ENCODE peak calls at places on chromosome 1, in eight cellular contexts. M is mesendoderm, F is NCI-H1105 treated with DMSO at 0.1 percent for 48 hours, P is Calu3, D is endothelial cell, E is Right ventricle myocardium superior, Y is MCF 10A, R is tibial nerve. N is an unnamed sample.

GRCh38 chr1:9101510-9102146 is 27.3 kb downstream of the GPR157 start:
- DNase-seq in D (peak), M (peak), P (peak), E (no peak), F (peak), Y (peak), R (no peak), N (peak)

GRCh38 chr1:33706634-33707255 is 157.1 kb upstream of the HMGB4 start:
- DNase-seq in D (no peak), P (no peak), E (no peak), F (no peak), R (no peak), Y (no peak), M (no peak), N (no peak)

GRCh38 chr1:117671781-117672501 is 66.1 kb downstream of the TENT5C start:
- DNase-seq in F (no peak), D (peak), P (no peak), M (peak), R (peak), E (peak), Y (peak), N (peak)

GRCh38 chr1:3734602-3735001 is 17.6 kb upstream of the CCDC27 start:
- DNase-seq in E (no peak), Y (no peak), F (no peak), D (no peak), P (no peak), R (no peak), M (no peak), N (no peak)

GRCh38 chr1:92168657-92169056 is 49.1 kb upstream of the C1orf146 start:
- DNase-seq in Y (no peak), E (no peak), F (no peak), D (no peak), P (no peak), R (no peak), M (peak), N (peak)

GRCh38 chr1:218531936-218532335 is 186.8 kb downstream of the TGFB2 start:
- DNase-seq in Y (peak), P (no peak), F (no peak), D (no peak), M (no peak), R (no peak), E (no peak), N (no peak)

GRCh38 chr1:43036457-43036827 is 77.8 kb upstream of the SLC2A1 start:
- DNase-seq in M (no peak), E (no peak), F (no peak), R (no peak), P (no peak), Y (no peak), D (no peak), N (no peak)

GRCh38 chr1:182410620-182411273 is 10.3 kb upstream of the TEDDM1 start:
- DNase-seq in M (no peak), R (no peak), E (no peak), F (no peak), Y (no peak), P (no peak), D (no peak), N (no peak)

GRCh38 chr1:56297948-56298347 is 281.4 kb downstream of the PLPP3 start:
- DNase-seq in P (no peak), Y (no peak), R (no peak), F (no peak), E (no peak), D (no peak), M (no peak), N (no peak)

GRCh38 chr1:42176902-42177519 is 12.5 kb upstream of the GUCA2A start:
- DNase-seq in D (no peak), R (no peak), M (peak), E (no peak), F (peak), Y (peak), P (peak), N (peak)

GRCh38 chr1:30763654-30764248 is 6.2 kb upstream of the LAPTM5 start:
- DNase-seq in M (no peak), P (no peak), Y (no peak), R (no peak), D (no peak), F (no peak), E (peak), N (peak)

GRCh38 chr1:28971980-28972771 is 57.8 kb downstream of the EPB41 start:
- DNase-seq in Y (peak), E (no peak), F (no peak), D (no peak), R (no peak), M (no peak), P (no peak), N (peak)

GRCh38 chr1:246142320-246142893 is 364.7 kb downstream of the SMYD3 start:
- DNase-seq in Y (peak), P (peak), R (no peak), M (no peak), F (no peak), E (no peak), D (no peak), N (peak)

GRCh38 chr1:25199876-25200620 is 32.3 kb downstream of the SYF2 start:
- DNase-seq in Y (no peak), P (no peak), D (no peak), R (no peak), F (no peak), M (no peak), E (no peak), N (peak)

GRCh38 chr1:57067863-57068262 is 102.0 kb upstream of the C8B start:
- DNase-seq in Y (peak), M (peak), P (no peak), F (peak), E (no peak), R (no peak), D (no peak), N (peak)

GRCh38 chr1:105608713-105609112 is 1447.8 kb upstream of the PRMT6 start:
- DNase-seq in E (no peak), D (no peak), F (peak), M (peak), Y (peak), P (no peak), R (no peak), N (no peak)

GRCh38 chr1:239218296-239218695 is 168.1 kb upstream of the CHRM3 start:
- DNase-seq in Y (peak), R (no peak), D (no peak), M (no peak), F (no peak), E (no peak), P (no peak), N (no peak)

GRCh38 chr1:36411674-36412648 is 14.3 kb upstream of the LSM10 start:
- DNase-seq in R (no peak), E (no peak), F (peak), D (no peak), P (peak), M (peak), Y (peak), N (peak)

GRCh38 chr1:186195377-186195931 is 179.6 kb downstream of the TPR start:
- DNase-seq in E (no peak), F (no peak), Y (no peak), D (no peak), R (no peak), P (no peak), M (no peak), N (no peak)

GRCh38 chr1:217562229-217562878 is 68.5 kb downstream of the GPATCH2 start:
- DNase-seq in Y (peak), F (no peak), M (peak), D (no peak), E (no peak), R (no peak), P (no peak), N (no peak)

GRCh38 chr1:245880754-245881403 is 626.2 kb downstream of the SMYD3 start:
- DNase-seq in R (no peak), D (no peak), E (no peak), M (no peak), P (no peak), F (no peak), Y (no peak), N (no peak)

GRCh38 chr1:27519341-27520258 is 29.6 kb upstream of the WASF2 start:
- DNase-seq in P (no peak), M (peak), Y (no peak), R (no peak), E (peak), D (no peak), F (peak), N (peak)

GRCh38 chr1:49226758-49227157 is 450.1 kb upstream of the BEND5 start:
- DNase-seq in D (no peak), F (no peak), P (no peak), E (no peak), R (no peak), M (no peak), Y (peak), N (no peak)

GRCh38 chr1:177384461-177384860 is 213.7 kb downstream of the BRINP2 start:
- DNase-seq in R (no peak), M (peak), Y (peak), E (no peak), F (no peak), P (no peak), D (no peak), N (no peak)

GRCh38 chr1:32765561-32766327 is 51.4 kb downstream of the YARS1 start:
- DNase-seq in E (no peak), Y (no peak), M (peak), P (no peak), D (no peak), R (no peak), F (no peak), N (peak)

GRCh38 chr1:93720931-93721614 is 39.4 kb upstream of the BCAR3 start:
- DNase-seq in F (no peak), M (peak), R (no peak), P (no peak), D (no peak), Y (no peak), E (no peak), N (no peak)

GRCh38 chr1:53640696-53641065 is 98.3 kb downstream of the GLIS1 start:
- DNase-seq in P (no peak), Y (no peak), R (no peak), M (no peak), E (no peak), D (no peak), F (no peak), N (no peak)

GRCh38 chr1:241985787-241986186 is 13.1 kb downstream of the MAP1LC3C start:
- DNase-seq in R (no peak), P (peak), D (peak), F (peak), M (peak), E (peak), Y (peak), N (peak)

GRCh38 chr1:225981714-225982113 is 17.4 kb downstream of the SDE2 start:
- DNase-seq in Y (no peak), R (no peak), P (no peak), M (no peak), D (no peak), E (no peak), F (no peak), N (no peak)

GRCh38 chr1:70003509-70003908 is 201.9 kb downstream of the LRRC40 start:
- DNase-seq in F (no peak), E (no peak), Y (no peak), M (no peak), D (no peak), P (no peak), R (no peak), N (no peak)

GRCh38 chr1:99279525-99279924 is 15.2 kb downstream of the PLPPR4 start:
- DNase-seq in M (peak), F (no peak), R (no peak), P (no peak), Y (no peak), D (no peak), E (no peak), N (peak)

GRCh38 chr1:115411388-115412063 is 73.5 kb upstream of the NGF start:
- DNase-seq in Y (peak), D (no peak), M (no peak), F (no peak), R (no peak), E (no peak), P (no peak), N (no peak)

GRCh38 chr1:12407050-12407961 is 177.5 kb downstream of the VPS13D start:
- DNase-seq in D (no peak), E (no peak), Y (peak), F (no peak), R (no peak), P (peak), M (no peak), N (peak)

GRCh38 chr1:99978218-99978617 is 8.4 kb downstream of the SLC35A3 start:
- DNase-seq in P (no peak), F (no peak), Y (no peak), M (no peak), D (no peak), R (no peak), E (no peak), N (no peak)

GRCh38 chr1:218462116-218462515 is 117.0 kb downstream of the TGFB2 start:
- DNase-seq in D (no peak), E (no peak), R (no peak), F (no peak), P (no peak), M (no peak), Y (no peak), N (no peak)

GRCh38 chr1:67850151-67850551 is 16.9 kb upstream of the GNG12 start:
- DNase-seq in R (no peak), E (no peak), D (no peak), Y (peak), F (peak), P (peak), M (peak), N (peak)

GRCh38 chr1:193275773-193276172 is 89.4 kb upstream of the B3GALT2 start:
- DNase-seq in P (no peak), D (peak), E (no peak), M (peak), F (no peak), R (no peak), Y (no peak), N (no peak)

GRCh38 chr1:103489881-103490280 is 35.6 kb upstream of the RNPC3 start:
- DNase-seq in M (peak), P (no peak), F (no peak), R (no peak), Y (peak), D (no peak), E (no peak), N (peak)

GRCh38 chr1:98516306-98516705 is 145.2 kb upstream of the SNX7 start:
- DNase-seq in E (no peak), Y (peak), D (no peak), R (no peak), P (no peak), F (no peak), M (no peak), N (no peak)

N was measured in left kidney.